ENCODE peak calls at places on chromosomes 2 and 18, in nine cellular contexts. H, M, O, K, Q, U, D, I and Z are unnamed samples.

GRCh38 chr2:11810237-11810977 is 64.0 kb downstream of the LPIN1 start:
- DNase-seq in D (no peak), H (no peak), O (no peak), Q (no peak), U (no peak), K (no peak), I (no peak), M (no peak), Z (no peak)

GRCh38 chr2:53498210-53498609 is 269.4 kb upstream of the CHAC2 start:
- DNase-seq in I (no peak), K (peak), D (peak), M (no peak), H (no peak), O (no peak), Q (peak), U (peak), Z (no peak)

GRCh38 chr2:224083631-224084030 is 44.5 kb upstream of the SERPINE2 start:
- DNase-seq in D (no peak), M (no peak), U (no peak), K (no peak), I (no peak), O (no peak), H (no peak), Q (no peak), Z (no peak)

GRCh38 chr2:186848873-186849578 is at the start of gene ZSWIM2:
- DNase-seq in M (peak), Q (peak), O (peak), H (peak), K (peak), U (peak), I (peak), D (peak), Z (no peak)

GRCh38 chr2:66412874-66413273 is 22.1 kb upstream of the MEIS1 start:
- DNase-seq in O (no peak), K (no peak), Q (no peak), I (no peak), D (no peak), U (no peak), M (no peak), H (no peak), Z (no peak)

GRCh38 chr2:1854747-1855146 is 110.4 kb upstream of the PXDN start:
- DNase-seq in U (peak), H (no peak), K (no peak), I (no peak), Q (peak), O (no peak), D (peak), M (no peak), Z (no peak)

GRCh38 chr18:12423820-12424219 is 16.1 kb downstream of the PRELID3A start:
- DNase-seq in D (no peak), Q (no peak), M (no peak), O (no peak), I (peak), U (no peak), H (no peak), K (no peak), Z (no peak)

GRCh38 chr18:7584646-7585271 is 17.6 kb downstream of the PTPRM start:
- DNase-seq in O (no peak), Q (no peak), M (no peak), D (no peak), U (peak), I (peak), H (no peak), K (no peak), Z (no peak)

GRCh38 chr18:55097406-55098170 is 138.3 kb upstream of the CCDC68 start:
- DNase-seq in K (no peak), O (peak), D (peak), I (no peak), H (peak), M (no peak), Q (no peak), U (peak), Z (no peak)

GRCh38 chr18:58230438-58231179 is 186.6 kb downstream of the NEDD4L start:
- DNase-seq in Q (no peak), H (no peak), I (peak), O (peak), D (no peak), M (no peak), K (no peak), U (peak), Z (no peak)

GRCh38 chr2:28445448-28446258 is 50.2 kb upstream of the PLB1 start:
- DNase-seq in I (no peak), M (peak), D (peak), U (peak), O (peak), H (no peak), Q (peak), K (peak), Z (no peak)

GRCh38 chr2:144198116-144198515 is 321.8 kb downstream of the ZEB2 start:
- DNase-seq in K (no peak), I (no peak), Q (peak), D (peak), M (no peak), U (peak), H (no peak), O (peak), Z (no peak)

GRCh38 chr2:207768168-207768890 is 1.4 kb downstream of the FZD5 start:
- DNase-seq in Q (peak), O (no peak), K (no peak), H (no peak), U (peak), I (peak), M (no peak), D (peak), Z (no peak)

GRCh38 chr2:204533629-204534370 is 11.5 kb upstream of the PARD3B start:
- DNase-seq in H (no peak), O (peak), D (peak), I (no peak), M (peak), U (peak), K (no peak), Q (peak), Z (no peak)

GRCh38 chr2:165911231-165911630 is 42.3 kb downstream of the TTC21B start:
- DNase-seq in H (no peak), M (peak), D (peak), U (peak), K (no peak), Q (peak), I (no peak), O (peak), Z (no peak)

GRCh38 chr2:100619951-100620350 is 57.2 kb downstream of the PDCL3 start:
- DNase-seq in O (no peak), H (no peak), Q (no peak), M (no peak), I (no peak), D (no peak), U (no peak), K (no peak), Z (no peak)

GRCh38 chr18:58813821-58814220 is 50.9 kb upstream of the ZNF532 start:
- DNase-seq in O (no peak), M (no peak), K (no peak), D (no peak), H (no peak), Q (no peak), I (no peak), U (no peak), Z (no peak)

GRCh38 chr2:2799151-2799697 is 468.1 kb upstream of the MYT1L start:
- DNase-seq in H (no peak), M (no peak), U (no peak), Q (no peak), D (no peak), I (no peak), K (no peak), O (no peak), Z (no peak)

GRCh38 chr2:86337235-86338099 is at the start of gene REEP1:
- DNase-seq in O (no peak), H (no peak), D (peak), U (peak), M (no peak), Q (no peak), I (peak), K (no peak), Z (no peak)

GRCh38 chr2:54503192-54503591 is 47.1 kb downstream of the SPTBN1 start:
- DNase-seq in M (no peak), O (no peak), H (no peak), D (no peak), U (no peak), K (no peak), I (peak), Q (no peak), Z (no peak)

GRCh38 chr2:134314656-134315377 is 60.9 kb downstream of the MGAT5 start:
- DNase-seq in O (no peak), D (no peak), K (no peak), H (no peak), Q (no peak), M (no peak), I (no peak), U (no peak), Z (no peak)
- TF ChIP-seq CTCF in O (no peak), D (no peak), K (no peak), H (no peak), Q (no peak), M (no peak), I (no peak), U (no peak), Z (no peak)

DNA sequence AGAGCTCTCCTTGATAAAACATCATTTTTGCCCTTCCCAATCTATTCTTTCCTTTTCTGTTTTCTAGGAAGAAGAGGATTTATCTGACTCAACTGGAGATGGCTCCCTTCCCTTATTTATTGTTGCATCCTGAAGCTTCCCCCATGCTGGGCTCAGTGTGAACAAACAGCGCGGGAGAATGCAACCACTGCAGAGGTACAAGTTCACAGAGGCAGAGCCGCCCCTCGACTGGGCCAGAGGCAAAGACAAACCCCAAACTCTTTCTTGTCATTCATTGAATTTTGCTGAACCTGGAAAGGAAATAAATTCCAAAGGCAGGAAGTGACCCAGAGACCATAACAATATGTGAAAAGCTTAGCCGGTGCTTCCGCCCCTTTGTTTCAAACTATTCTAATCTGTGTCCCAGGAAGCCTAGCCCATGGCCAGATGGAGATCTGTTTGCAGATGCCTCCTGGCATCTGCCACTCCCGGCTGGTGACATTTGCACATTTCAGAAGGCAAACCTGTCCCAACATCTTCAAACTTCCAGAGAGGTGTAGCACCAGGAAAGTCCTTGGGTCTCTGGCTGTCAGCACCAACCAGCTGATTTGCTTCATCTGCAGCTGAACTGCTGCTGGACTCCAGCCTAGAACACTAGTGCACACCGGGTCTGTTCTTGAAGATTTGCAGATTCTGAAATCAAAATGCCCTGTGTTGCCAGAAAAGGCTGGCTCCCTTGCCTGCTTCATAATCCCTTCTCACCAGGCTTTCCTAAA is 79.4 kb upstream of the MAP4K3 start:
- DNase-seq in U (peak), K (peak), H (no peak), D (no peak), Q (peak), O (no peak), I (peak), M (no peak), Z (no peak)
- TF ChIP-seq CTCF in U (no peak), K (no peak), H (no peak), D (no peak), Q (no peak), O (peak), I (no peak), M (no peak), Z (no peak)

GRCh38 chr2:49621014-49621413 is 466.7 kb upstream of the FSHR start:
- DNase-seq in U (no peak), D (no peak), O (no peak), K (no peak), I (no peak), Q (no peak), H (no peak), M (no peak), Z (no peak)

GRCh38 chr2:49616800-49617199 is 462.5 kb upstream of the FSHR start:
- DNase-seq in D (peak), M (no peak), I (no peak), K (no peak), O (no peak), H (no peak), Q (no peak), U (peak), Z (no peak)

DNA sequence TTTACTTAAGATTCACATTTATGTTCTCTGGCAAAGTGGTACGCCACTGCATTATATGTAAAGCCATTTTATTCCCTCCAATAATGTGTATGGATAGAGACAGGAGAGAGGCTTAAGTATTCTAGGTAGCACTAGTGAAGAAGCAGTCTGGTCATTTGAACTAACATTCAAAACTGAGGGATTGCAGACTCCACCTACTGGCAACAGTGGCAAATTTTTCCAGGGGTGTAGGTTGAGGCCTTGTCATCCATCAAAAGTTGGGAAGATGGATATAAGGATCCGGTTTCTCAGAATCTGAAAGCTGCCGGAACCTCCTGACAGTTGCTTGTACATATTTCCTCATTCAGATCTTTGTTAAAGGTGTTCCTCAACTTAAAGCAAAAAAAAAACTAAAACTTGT is 465.5 kb upstream of the FSHR start:
- DNase-seq in I (no peak), U (no peak), M (no peak), Q (no peak), D (no peak), O (no peak), K (no peak), H (no peak), Z (no peak)
- TF ChIP-seq CTCF in I (no peak), U (no peak), M (no peak), Q (no peak), D (no peak), O (peak), K (no peak), H (no peak), Z (no peak)

GRCh38 chr2:45649457-45649854 is 2.0 kb upstream of the PRKCE start:
- DNase-seq in M (no peak), H (no peak), U (no peak), I (no peak), D (peak), Q (no peak), O (no peak), K (no peak), Z (no peak)

GRCh38 chr2:45652090-45653050 is 895 bp downstream of the PRKCE start:
- DNase-seq in U (peak), D (peak), H (peak), I (peak), M (no peak), Q (peak), K (no peak), O (no peak), Z (no peak)

GRCh38 chr2:45649855-45650806 is 1.3 kb upstream of the PRKCE start:
- DNase-seq in M (no peak), H (peak), O (no peak), D (peak), U (peak), Q (peak), I (peak), K (no peak), Z (peak)

GRCh38 chr2:45651415-45652089 is at the start of gene PRKCE:
- DNase-seq in H (peak), M (no peak), Q (peak), K (no peak), U (peak), D (peak), I (peak), O (no peak), Z (peak)

GRCh38 chr2:45650851-45651414 is 542 bp upstream of the PRKCE start:
- DNase-seq in I (peak), D (peak), K (peak), M (peak), H (peak), O (peak), Q (peak), U (peak), Z (peak)
- TF ChIP-seq CTCF in I (peak), D (peak), K (peak), M (peak), H (no peak), O (peak), Q (peak), U (peak), Z (peak)

DNA sequence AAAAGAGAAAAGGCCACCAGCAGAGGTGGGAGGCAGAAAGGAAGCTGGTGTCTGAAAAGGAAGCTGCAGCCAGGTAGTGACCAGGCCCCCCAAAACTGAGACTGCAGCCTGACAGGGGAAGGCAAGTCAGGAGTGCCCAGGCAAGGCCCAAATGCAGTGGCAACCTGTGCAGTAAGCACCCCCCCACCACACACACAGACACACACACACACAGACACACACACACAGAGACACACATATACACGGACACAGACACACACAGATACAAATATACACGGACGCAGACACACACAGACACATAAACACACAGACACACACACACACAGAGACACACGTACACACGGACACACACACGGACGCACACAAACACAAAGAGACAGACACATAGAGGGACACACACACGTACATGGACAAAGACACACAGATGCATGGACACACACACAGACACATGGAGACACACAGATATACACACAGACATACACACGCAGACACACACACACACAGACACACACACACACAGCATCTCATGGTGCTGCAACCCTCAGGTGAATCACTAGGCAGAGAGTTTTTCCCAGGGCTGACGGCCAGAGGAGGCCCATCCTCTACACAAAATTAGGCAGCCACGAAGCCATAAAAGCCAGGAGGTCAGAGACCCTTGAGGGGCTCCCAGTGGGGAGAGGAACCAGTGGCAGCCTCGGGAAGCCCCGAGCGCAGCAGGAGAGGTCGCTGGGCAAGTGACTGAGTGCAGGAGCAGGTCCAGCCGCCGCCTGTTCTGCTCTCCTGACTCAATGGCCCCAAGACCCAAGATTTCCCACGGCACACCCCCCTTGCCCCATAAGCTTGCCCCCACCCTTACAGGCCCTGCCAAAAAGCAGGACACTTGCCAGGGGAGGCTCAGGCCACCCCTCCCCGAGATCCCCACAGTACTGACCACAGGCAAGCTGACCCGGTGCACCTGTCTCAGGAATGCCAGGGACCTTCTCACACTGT is 6.3 kb downstream of the SDC1 start:
- DNase-seq in U (no peak), O (no peak), K (no peak), M (no peak), I (no peak), H (no peak), Q (no peak), D (no peak), Z (no peak)
- TF ChIP-seq CTCF in U (no peak), O (no peak), K (no peak), M (no peak), I (no peak), H (no peak), Q (no peak), D (no peak), Z (no peak)

GRCh38 chr2:213490087-213490486 is 205.8 kb downstream of the SPAG16 start:
- DNase-seq in I (no peak), H (no peak), D (no peak), Q (no peak), U (no peak), K (no peak), O (no peak), M (no peak), Z (no peak)
- TF ChIP-seq CTCF in I (no peak), H (no peak), D (no peak), Q (no peak), U (no peak), K (no peak), O (peak), M (no peak), Z (no peak)

DNA sequence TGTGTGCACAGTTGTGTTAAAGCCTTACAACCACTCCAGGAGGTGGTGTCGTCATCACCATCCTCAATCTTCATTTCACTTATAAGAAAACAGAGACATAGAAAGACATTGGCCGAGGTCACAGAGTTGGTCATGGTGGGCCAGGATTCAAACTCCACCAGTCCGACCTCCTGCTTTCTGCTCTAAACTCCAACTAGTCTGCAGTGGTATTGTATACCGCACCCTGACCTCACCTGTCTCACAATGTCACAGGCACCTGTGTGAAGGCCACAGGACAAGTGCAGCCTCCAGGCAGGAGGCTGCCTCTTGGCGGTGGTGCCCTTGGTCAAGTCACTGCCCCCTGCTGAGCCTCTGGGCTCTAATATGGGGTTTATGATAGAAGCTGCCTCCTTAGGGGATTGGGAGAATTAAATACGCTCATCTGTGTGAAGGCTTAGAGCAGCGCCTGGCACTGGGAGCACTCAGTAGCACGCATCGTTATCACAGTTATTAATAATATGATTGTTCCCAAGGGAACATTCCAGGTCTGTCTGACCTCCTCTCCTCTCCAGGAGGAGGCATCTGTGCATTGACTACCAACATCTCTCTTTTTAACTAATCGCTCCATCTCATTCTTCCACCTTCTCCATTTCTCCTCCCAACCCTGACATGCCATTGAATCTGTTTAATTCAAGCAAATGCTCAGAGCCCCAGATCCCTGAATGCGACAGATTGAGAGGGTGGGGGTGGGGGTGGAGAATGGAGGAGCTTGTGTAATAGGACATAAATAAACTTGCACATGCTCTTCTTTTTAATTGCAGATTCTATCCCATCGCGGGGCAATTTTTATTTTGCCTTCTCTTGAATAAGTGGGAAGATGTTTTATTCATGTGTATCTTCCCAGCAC is 112.7 kb downstream of the MCFD2 start:
- DNase-seq in D (no peak), U (no peak), I (peak), Q (no peak), M (no peak), O (no peak), H (no peak), K (no peak), Z (no peak)
- TF ChIP-seq CTCF in D (no peak), U (no peak), I (no peak), Q (no peak), M (no peak), O (peak), H (no peak), K (no peak), Z (no peak)